ENCODE peak calls at places on chromosomes 13 and 19, in six cellular contexts. I, Y, L, J, V and P are unnamed samples.

GRCh38 chr13:98942997-98943396 is 34.9 kb downstream of the DOCK9 start:
- DNase-seq in Y (no peak), L (no peak), I (no peak), J (no peak), V (no peak), P (no peak)

GRCh38 chr13:27358420-27358819 is 66.0 kb upstream of the GTF3A start:
- DNase-seq in J (no peak), Y (no peak), I (no peak), L (no peak), V (no peak), P (no peak)

GRCh38 chr19:6035026-6035425 is 57.1 kb upstream of the RANBP3 start:
- DNase-seq in I (no peak), L (no peak), V (peak; percentile 17), Y (no peak), J (no peak), P (no peak)

GRCh38 chr19:18002347-18002850 is 5.6 kb upstream of the ARRDC2 start:
- DNase-seq in V (peak; percentile 80), L (no peak), Y (no peak), I (no peak), J (no peak), P (peak; percentile 72)

GRCh38 chr19:28397311-28397710 is 815.6 kb downstream of the UQCRFS1 start:
- DNase-seq in I (no peak), Y (no peak), J (no peak), V (no peak), L (no peak), P (no peak)

GRCh38 chr19:30249911-30250310 is 122.3 kb upstream of the ZNF536 start:
- DNase-seq in I (no peak), J (no peak), V (no peak), L (no peak), Y (no peak), P (no peak)

GRCh38 chr13:73334459-73334858 is 275.7 kb downstream of the KLF5 start:
- DNase-seq in J (peak; percentile 69), V (no peak), I (no peak), Y (no peak), L (no peak), P (no peak)

GRCh38 chr19:33947565-33947964 is 150.9 kb downstream of the KCTD15 start:
- DNase-seq in L (peak; percentile 17), V (no peak), Y (no peak), I (no peak), J (no peak), P (peak; percentile 19)

GRCh38 chr13:19632915-19633339 is 532 bp upstream of the MPHOSPH8 start:
- DNase-seq in J (no peak), L (no peak), V (no peak), Y (no peak), I (no peak), P (no peak)

GRCh38 chr19:19740755-19741154 is 7.8 kb upstream of the ZNF14 start:
- DNase-seq in L (no peak), Y (no peak), J (no peak), V (no peak), I (peak; percentile 27), P (no peak)

GRCh38 chr13:111517641-111518010 is 197.2 kb downstream of the TEX29 start:
- DNase-seq in I (no peak), J (no peak), L (no peak), V (no peak), Y (no peak), P (no peak)

GRCh38 chr19:1859319-1859718 is 4.1 kb downstream of the KLF16 start:
- DNase-seq in J (no peak), V (no peak), L (no peak), Y (no peak), I (no peak), P (no peak)
- H3K27ac ChIP-seq in J (no peak overlapping the region), V (peak overlapping the region; percentile 24), L (no peak overlapping the region), Y (no peak overlapping the region), I (no peak overlapping the region), P (no peak overlapping the region)

GRCh38 chr13:44198826-44199225 is 174.8 kb upstream of the SERP2 start:
- DNase-seq in Y (no peak), V (no peak), J (peak; percentile 66), I (no peak), L (no peak), P (no peak)
- H3K27ac ChIP-seq in Y (no peak overlapping the region), V (peak overlapping the region; percentile 47), J (peak overlapping the region; percentile 58), I (peak overlapping the region; percentile 7), L (no peak overlapping the region), P (no peak overlapping the region)

DNA sequence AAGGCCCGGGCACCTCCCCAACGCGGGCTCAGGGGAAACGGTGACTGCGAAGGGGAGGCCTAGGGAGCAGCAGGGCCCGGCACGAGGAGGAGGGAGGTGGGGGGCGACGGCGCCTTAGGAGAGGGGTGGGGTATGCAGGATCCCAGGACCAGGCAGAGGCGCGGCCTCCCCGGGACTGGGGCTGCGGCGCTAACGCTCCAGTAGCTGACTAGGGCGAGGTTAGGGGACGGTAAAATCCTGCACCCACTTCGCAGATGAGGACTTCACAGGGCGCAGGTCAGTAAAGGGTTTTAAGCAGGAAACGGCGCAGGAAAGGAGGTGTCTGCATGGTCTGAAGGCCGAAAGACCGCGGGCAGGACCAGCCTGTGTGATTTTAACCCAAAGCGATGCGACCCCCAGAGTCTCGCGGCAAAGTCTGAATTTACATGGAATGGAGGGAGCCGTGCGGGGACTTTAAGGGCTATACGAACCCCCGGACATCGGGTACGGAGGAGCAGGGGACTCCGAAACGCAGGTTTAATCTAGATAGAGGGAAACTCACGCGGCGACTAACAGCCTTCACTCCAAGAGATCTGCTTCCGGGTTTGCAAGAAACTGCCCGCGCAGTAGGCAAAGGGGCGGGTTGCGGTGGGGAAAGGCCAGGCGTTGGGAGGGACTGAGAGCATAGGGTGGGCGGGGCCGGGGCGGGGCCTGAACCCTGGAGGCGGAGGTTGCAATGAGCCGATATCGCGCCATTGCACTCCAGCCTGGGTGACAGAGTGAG is at the start of gene ZNF665:
- DNase-seq in L (peak; percentile 90), J (peak; percentile 78), Y (peak; percentile 66), V (peak; percentile 95), I (peak; percentile 92), P (peak; percentile 94)
- H3K27ac ChIP-seq in L (peak within 1 kb of the TSS; percentile 54), J (peak within 1 kb of the TSS; percentile 43), Y (peak within 1 kb of the TSS; percentile 62), V (peak within 1 kb of the TSS; percentile 80), I (peak within 1 kb of the TSS; percentile 83), P (peak within 1 kb of the TSS; percentile 74)

GRCh38 chr19:3548594-3548993 is 8.8 kb downstream of the MFSD12 start:
- DNase-seq in L (no peak), I (no peak), V (peak; percentile 82), J (no peak), Y (no peak), P (no peak)
- H3K27ac ChIP-seq in L (no peak overlapping the region), I (no peak overlapping the region), V (no peak overlapping the region), J (no peak overlapping the region), Y (no peak overlapping the region), P (no peak overlapping the region)